ENCODE peak calls at places on chromosomes 4 and X, in seven cellular contexts. G, L, Z, N, S, O and H are unnamed samples.

GRCh38 chr4:21898101-21898500 is 50.5 kb downstream of the KCNIP4 start:
- DNase-seq in G (no peak), L (no peak), Z (no peak), N (no peak), S (no peak), O (no peak), H (no peak)

GRCh38 chr4:169201144-169202124 is 69.3 kb downstream of the SH3RF1 start:
- DNase-seq in G (peak; percentile 35), L (no peak), Z (no peak), N (peak; percentile 60), S (no peak), O (no peak), H (no peak)

GRCh38 chrX:110097920-110098319 is 95.0 kb downstream of the TMEM164 start:
- DNase-seq in G (no peak), L (no peak), Z (no peak), N (no peak), S (no peak), O (no peak), H (no peak)

GRCh38 chr4:143586080-143586479 is 72.6 kb downstream of the SMARCA5 start:
- DNase-seq in G (peak; percentile 38), L (no peak), Z (no peak), N (peak; percentile 74), S (no peak), O (no peak), H (no peak)

GRCh38 chr4:2256156-2256731 is 5.7 kb downstream of the MXD4 start:
- DNase-seq in G (no peak), L (no peak), Z (no peak), N (no peak), S (peak; percentile 65), O (no peak), H (no peak)

GRCh38 chrX:22533898-22534297 is 261.2 kb downstream of the CBLL2 start:
- DNase-seq in G (no peak), L (peak; percentile 10), Z (no peak), N (no peak), S (no peak), O (no peak), H (no peak)

GRCh38 chr4:122914938-122915337 is 7.5 kb downstream of the NUDT6 start:
- DNase-seq in G (peak; percentile 47), L (no peak), Z (no peak), N (peak; percentile 82), S (no peak), O (no peak), H (no peak)

GRCh38 chrX:43644124-43644701 is 11.9 kb upstream of the MAOA start:
- DNase-seq in G (peak; percentile 79), L (peak; percentile 27), Z (no peak), N (peak; percentile 78), S (no peak), O (no peak), H (no peak)

GRCh38 chrX:15606064-15606590 is 5.4 kb upstream of the ACE2 start:
- DNase-seq in G (no peak), L (no peak), Z (no peak), N (no peak), S (no peak), O (no peak), H (no peak)

GRCh38 chr4:9875516-9875915 is 94.1 kb downstream of the DRD5 start:
- DNase-seq in G (no peak), L (no peak), Z (no peak), N (no peak), S (no peak), O (no peak), H (no peak)

GRCh38 chrX:105972690-105973386 is 65.7 kb downstream of the SERPINA7 start:
- DNase-seq in G (no peak), L (no peak), Z (no peak), N (no peak), S (no peak), O (no peak), H (no peak)

GRCh38 chr4:182642831-182643230 is 274.4 kb downstream of the DCTD start:
- DNase-seq in G (peak; percentile 62), L (no peak), Z (no peak), N (peak; percentile 32), S (no peak), O (no peak), H (no peak)

GRCh38 chrX:9865804-9866471 is 79.7 kb downstream of the SHROOM2 start:
- DNase-seq in G (no peak), L (no peak), Z (no peak), N (peak; percentile 28), S (no peak), O (no peak), H (no peak)

GRCh38 chr4:111854494-111855087 is 290.7 kb upstream of the FAM241A start:
- DNase-seq in G (peak; percentile 51), L (peak; percentile 29), Z (peak; percentile 30), N (peak; percentile 74), S (no peak), O (peak; percentile 18), H (peak; percentile 16)

GRCh38 chr4:184475096-184475461 is 729 bp upstream of the IRF2 start:
- DNase-seq in G (peak; percentile 65), L (no peak), Z (no peak), N (peak; percentile 79), S (peak; percentile 59), O (peak; percentile 57), H (peak; percentile 38)

GRCh38 chr4:114364857-114365256 is 233.8 kb upstream of the UGT8 start:
- DNase-seq in G (peak; percentile 61), L (no peak), Z (peak; percentile 15), N (peak; percentile 79), S (peak; percentile 31), O (no peak), H (no peak)

GRCh38 chr4:26206981-26207380 is 113.8 kb upstream of the RBPJ start:
- DNase-seq in G (no peak), L (no peak), Z (no peak), N (no peak), S (no peak), O (no peak), H (no peak)

GRCh38 chrX:69493193-69493592 is 10.9 kb upstream of the NALF2 start:
- DNase-seq in G (peak; percentile 30), L (peak; percentile 69), Z (peak; percentile 9), N (peak; percentile 9), S (no peak), O (peak; percentile 47), H (no peak)

GRCh38 chr4:110618091-110619000 is 4.5 kb downstream of the PITX2 start:
- DNase-seq in G (no peak), L (peak; percentile 90), Z (peak; percentile 63), N (no peak), S (no peak), O (no peak), H (no peak)

GRCh38 chr4:66430856-66431255 is 760.6 kb upstream of the EPHA5 start:
- DNase-seq in G (peak; percentile 70), L (peak; percentile 30), Z (no peak), N (no peak), S (no peak), O (no peak), H (no peak)

GRCh38 chr4:70746179-70746839 is 24.5 kb downstream of the RUFY3 start:
- DNase-seq in G (peak; percentile 85), L (no peak), Z (no peak), N (peak; percentile 64), S (no peak), O (no peak), H (no peak)

GRCh38 chr4:5711479-5712184 is 631 bp downstream of the EVC start:
- DNase-seq in G (peak; percentile 50), L (no peak), Z (peak; percentile 73), N (peak; percentile 87), S (no peak), O (no peak), H (no peak)

GRCh38 chrX:108316456-108316855 is 121.8 kb downstream of the COL4A6 start:
- DNase-seq in G (no peak), L (no peak), Z (no peak), N (no peak), S (no peak), O (no peak), H (no peak)

DNA sequence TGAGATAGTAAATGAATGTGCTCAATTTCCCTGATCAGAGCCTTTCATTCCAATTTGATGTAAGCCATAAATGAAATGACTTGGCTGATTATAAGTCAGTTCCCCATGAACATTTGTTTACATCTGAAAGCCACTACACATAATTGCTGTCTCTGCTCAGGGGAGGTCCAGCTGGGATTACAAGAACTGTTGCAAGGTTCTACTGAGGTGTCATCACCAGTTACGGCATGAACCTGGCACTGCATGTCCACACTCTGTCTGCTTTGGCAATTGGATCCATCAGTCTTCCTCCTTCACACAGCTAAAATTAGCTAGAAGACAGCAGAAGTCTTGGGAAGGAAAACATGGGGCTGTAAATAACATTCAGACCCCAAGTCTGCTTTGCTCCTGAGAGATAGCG is 12.8 kb upstream of the MBNL3 start:
- DNase-seq in G (no peak), L (no peak), Z (no peak), N (no peak), S (no peak), O (no peak), H (no peak)
- H3K27ac ChIP-seq in G (no peak overlapping the region), L (no peak overlapping the region), Z (peak overlapping the region; percentile 1), N (no peak overlapping the region), S (no peak overlapping the region), O (no peak overlapping the region), H (no peak overlapping the region)

GRCh38 chrX:24204958-24205357 is 55.4 kb downstream of the ZFX start:
- DNase-seq in G (no peak), L (no peak), Z (no peak), N (no peak), S (no peak), O (peak; percentile 4), H (no peak)
- H3K27ac ChIP-seq in G (peak overlapping the region; percentile 10), L (no peak overlapping the region), Z (no peak overlapping the region), N (peak overlapping the region; percentile 70), S (no peak overlapping the region), O (no peak overlapping the region), H (no peak overlapping the region)

DNA sequence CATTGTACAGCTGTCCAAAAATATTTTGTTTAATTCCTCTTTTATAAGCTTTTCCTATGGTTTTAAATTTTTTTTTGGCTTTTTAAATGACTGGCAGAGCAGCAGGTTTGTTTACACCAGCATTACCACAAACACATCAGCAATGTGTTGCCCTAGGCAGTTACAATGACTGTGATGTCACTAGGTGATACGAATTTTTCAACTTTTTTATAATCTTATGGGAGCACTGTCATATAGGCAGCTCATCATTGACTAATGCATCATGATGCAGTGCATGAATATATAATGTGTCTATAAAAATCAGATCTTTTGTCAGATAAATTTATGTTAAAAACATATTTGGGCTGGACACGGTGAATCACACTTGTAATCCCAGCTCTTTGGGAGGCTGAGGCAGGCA is 231.7 kb upstream of the SLIT2 start:
- DNase-seq in G (no peak), L (no peak), Z (no peak), N (no peak), S (no peak), O (no peak), H (no peak)
- H3K27ac ChIP-seq in G (no peak overlapping the region), L (no peak overlapping the region), Z (no peak overlapping the region), N (no peak overlapping the region), S (no peak overlapping the region), O (no peak overlapping the region), H (no peak overlapping the region)

GRCh38 chr4:124282301-124282898 is 430.1 kb downstream of the ANKRD50 start:
- DNase-seq in G (no peak), L (no peak), Z (no peak), N (no peak), S (no peak), O (no peak), H (no peak)

GRCh38 chr4:124279741-124280140 is 432.8 kb downstream of the ANKRD50 start:
- DNase-seq in G (no peak), L (no peak), Z (peak; percentile 35), N (no peak), S (no peak), O (no peak), H (no peak)

GRCh38 chr4:124276461-124276860 is 436.1 kb downstream of the ANKRD50 start:
- DNase-seq in G (no peak), L (no peak), Z (no peak), N (peak; percentile 8), S (no peak), O (no peak), H (no peak)

GRCh38 chr4:124277691-124278090 is 434.8 kb downstream of the ANKRD50 start:
- DNase-seq in G (no peak), L (no peak), Z (no peak), N (no peak), S (no peak), O (no peak), H (no peak)

GRCh38 chr4:124278477-124278876 is 434.1 kb downstream of the ANKRD50 start:
- DNase-seq in G (peak; percentile 90), L (no peak), Z (peak; percentile 63), N (peak; percentile 20), S (no peak), O (no peak), H (no peak)
- H3K27ac ChIP-seq in G (peak overlapping the region; percentile 70), L (no peak overlapping the region), Z (peak overlapping the region; percentile 81), N (no peak overlapping the region), S (no peak overlapping the region), O (no peak overlapping the region), H (no peak overlapping the region)